ENCODE peak calls at places on chromosomes 12 and 14, in seven cellular contexts. J, I, T, H, N, R and P are unnamed samples.

GRCh38 chr14:98059106-98059505 is 1212.9 kb downstream of the BCL11B start:
- DNase-seq in N (no peak), J (no peak), I (no peak), T (no peak), H (no peak), R (no peak), P (no peak)

GRCh38 chr12:8827551-8828347 is 5.3 kb downstream of the A2ML1 start:
- DNase-seq in J (no peak), I (no peak), H (no peak), N (no peak), T (no peak), R (no peak), P (no peak)

GRCh38 chr14:72000907-72001306 is 68.7 kb downstream of the RGS6 start:
- DNase-seq in J (no peak), I (no peak), N (no peak), H (peak), T (no peak), R (peak), P (no peak)

GRCh38 chr12:55827806-55828205 is 1.6 kb downstream of the DNAJC14 start:
- DNase-seq in N (no peak), J (no peak), I (no peak), T (no peak), R (no peak), H (no peak), P (no peak)

GRCh38 chr14:67710209-67710608 is 8.5 kb downstream of the RDH12 start:
- DNase-seq in H (no peak), I (peak), N (no peak), J (peak), T (no peak), R (no peak), P (no peak)

GRCh38 chr12:57688931-57689330 is 5.0 kb upstream of the OS9 start:
- DNase-seq in H (no peak), T (no peak), I (no peak), N (no peak), R (no peak), J (no peak), P (no peak)

GRCh38 chr12:115763982-115764621 is 513.4 kb downstream of the MED13L start:
- DNase-seq in I (no peak), T (no peak), R (no peak), H (no peak), J (peak), N (no peak), P (no peak)

GRCh38 chr12:30466093-30466492 is 229.6 kb downstream of the IPO8 start:
- DNase-seq in R (no peak), N (no peak), J (no peak), I (no peak), T (no peak), H (no peak), P (no peak)

GRCh38 chr12:94969424-94969823 is 34.1 kb downstream of the NDUFA12 start:
- DNase-seq in N (no peak), H (no peak), J (no peak), R (peak), T (no peak), I (no peak), P (no peak)

GRCh38 chr12:47286676-47287075 is 206.9 kb upstream of the AMIGO2 start:
- DNase-seq in H (no peak), N (no peak), I (no peak), J (no peak), R (no peak), T (no peak), P (no peak)

GRCh38 chr12:25789520-25789919 is 169.0 kb upstream of the RASSF8 start:
- DNase-seq in H (peak), R (peak), I (no peak), N (no peak), J (no peak), T (no peak), P (no peak)

GRCh38 chr14:91332448-91333059 is 85.1 kb downstream of the CCDC88C start:
- DNase-seq in I (no peak), N (no peak), J (no peak), T (no peak), H (no peak), R (no peak), P (no peak)

GRCh38 chr14:102524451-102525212 is 15.1 kb upstream of the ANKRD9 start:
- DNase-seq in H (peak), T (peak), J (peak), R (peak), I (peak), N (peak), P (peak)

GRCh38 chr14:81474156-81474492 is 59.5 kb downstream of the SEL1L start:
- DNase-seq in I (no peak), N (no peak), R (no peak), H (no peak), T (no peak), J (no peak), P (no peak)

GRCh38 chr12:31225656-31226535 is 100.1 kb downstream of the SINHCAF start:
- DNase-seq in H (no peak), I (no peak), N (no peak), T (no peak), R (no peak), J (no peak), P (no peak)

GRCh38 chr12:57459750-57460400 is at the start of gene GLI1:
- DNase-seq in H (no peak), I (no peak), T (no peak), R (no peak), J (no peak), N (no peak), P (no peak)

GRCh38 chr12:24975425-24975824 is 26.5 kb upstream of the BCAT1 start:
- DNase-seq in R (peak), J (no peak), H (no peak), T (no peak), I (no peak), N (no peak), P (no peak)

GRCh38 chr14:26597136-26598080 is at the start of gene NOVA1:
- DNase-seq in I (no peak), J (no peak), N (peak), T (peak), H (peak), R (no peak), P (no peak)

GRCh38 chr14:76936483-76936882 is 92.0 kb downstream of the IRF2BPL start:
- DNase-seq in I (no peak), N (no peak), R (no peak), T (no peak), J (no peak), H (no peak), P (no peak)

GRCh38 chr12:32920506-32921085 is 24.0 kb upstream of the PKP2 start:
- DNase-seq in J (peak), R (no peak), H (no peak), T (no peak), N (no peak), I (no peak), P (peak)

GRCh38 chr14:99707420-99707819 is 23.3 kb downstream of the CYP46A1 start:
- DNase-seq in H (no peak), J (no peak), I (no peak), T (no peak), R (no peak), N (no peak), P (no peak)

GRCh38 chr12:120257041-120257821 is 8.3 kb downstream of the PXN start:
- DNase-seq in I (no peak), T (no peak), N (no peak), H (peak), J (peak), R (no peak), P (peak)

GRCh38 chr12:54037360-54038259 is 4.8 kb downstream of the HOXC5 start:
- DNase-seq in H (no peak), R (peak), J (no peak), N (no peak), I (no peak), T (no peak), P (no peak)

GRCh38 chr12:99686142-99686541 is 38.6 kb downstream of the GARIN6 start:
- DNase-seq in I (no peak), T (no peak), J (no peak), N (no peak), H (no peak), R (no peak), P (no peak)

GRCh38 chr12:103840399-103840880 is 594 bp downstream of the NT5DC3 start:
- DNase-seq in J (peak), H (no peak), I (no peak), T (peak), R (no peak), N (peak), P (no peak)

GRCh38 chr12:31729728-31730127 is 907 bp upstream of the AMN1 start:
- DNase-seq in J (no peak), H (no peak), I (no peak), T (no peak), N (no peak), R (no peak), P (no peak)

GRCh38 chr12:124442772-124443445 is 124.5 kb downstream of the NCOR2 start:
- DNase-seq in T (no peak), R (no peak), I (no peak), N (no peak), J (no peak), H (no peak), P (no peak)

GRCh38 chr12:120183211-120183631 is 11.3 kb downstream of the GCN1 start:
- DNase-seq in J (no peak), T (no peak), I (no peak), H (no peak), N (no peak), R (no peak), P (no peak)

GRCh38 chr12:116650585-116650984 is 87.3 kb downstream of the SPRING1 start:
- DNase-seq in I (no peak), H (no peak), N (no peak), T (no peak), J (no peak), R (no peak), P (no peak)

GRCh38 chr14:104290058-104290667 is 151.8 kb downstream of the KIF26A start:
- DNase-seq in H (no peak), N (no peak), J (no peak), I (no peak), R (no peak), T (no peak), P (no peak)